ENCODE peak calls at places on chromosomes 16 and 17, in seven cellular contexts. One of them, this sample, is unnamed.
A peak's percentile ranks its signal among the peaks of the same experiment; 100 is the strongest.

GRCh38 chr16:8963010-8963824 is 489 bp downstream of the USP7 start:
- DNase-seq in type B pancreatic cell: no peak
- DNase-seq in GM13977: no peak
- DNase-seq in IMR-90: no peak
- DNase-seq in activated B cell treated with CpG ODN at 0.5 μM for 24 hours: no peak
- DNase-seq in thoracic aorta: no peak
- DNase-seq in cardiac fibroblast: no peak
- DNase-seq in this sample: no peak

GRCh38 chr16:27917953-27918352 is 145.6 kb downstream of the GSG1L start:
- DNase-seq in type B pancreatic cell: no peak
- DNase-seq in GM13977: no peak
- DNase-seq in IMR-90: no peak
- DNase-seq in activated B cell treated with CpG ODN at 0.5 μM for 24 hours: no peak
- DNase-seq in thoracic aorta: no peak
- DNase-seq in cardiac fibroblast: no peak
- DNase-seq in this sample: no peak

GRCh38 chr16:54363760-54364159 is 77.2 kb upstream of the IRX3 start:
- DNase-seq in type B pancreatic cell: no peak
- DNase-seq in GM13977: no peak
- DNase-seq in IMR-90: no peak
- DNase-seq in activated B cell treated with CpG ODN at 0.5 μM for 24 hours: no peak
- DNase-seq in thoracic aorta: no peak
- DNase-seq in cardiac fibroblast: no peak
- DNase-seq in this sample: no peak

GRCh38 chr17:65398036-65398787 is 163.2 kb downstream of the AXIN2 start:
- DNase-seq in type B pancreatic cell: no peak
- DNase-seq in GM13977: no peak
- DNase-seq in IMR-90: no peak
- DNase-seq in activated B cell treated with CpG ODN at 0.5 μM for 24 hours: no peak
- DNase-seq in thoracic aorta: no peak
- DNase-seq in cardiac fibroblast: no peak
- DNase-seq in this sample: no peak

GRCh38 chr17:51064061-51064735 is 56.5 kb downstream of the SPAG9 start:
- DNase-seq in type B pancreatic cell: no peak
- DNase-seq in GM13977: no peak
- DNase-seq in IMR-90: no peak
- DNase-seq in activated B cell treated with CpG ODN at 0.5 μM for 24 hours: no peak
- DNase-seq in thoracic aorta: no peak
- DNase-seq in cardiac fibroblast: no peak
- DNase-seq in this sample: no peak

GRCh38 chr16:83951544-83951943 is 1.5 kb upstream of the OSGIN1 start:
- DNase-seq in type B pancreatic cell: no peak
- DNase-seq in GM13977: no peak
- DNase-seq in IMR-90: no peak
- DNase-seq in activated B cell treated with CpG ODN at 0.5 μM for 24 hours: no peak
- DNase-seq in thoracic aorta: no peak
- DNase-seq in cardiac fibroblast: no peak
- DNase-seq in this sample: no peak

GRCh38 chr17:41593306-41594095 is 6.8 kb upstream of the KRT14 start:
- DNase-seq in type B pancreatic cell: no peak
- DNase-seq in GM13977: no peak
- DNase-seq in IMR-90: no peak
- DNase-seq in activated B cell treated with CpG ODN at 0.5 μM for 24 hours: no peak
- DNase-seq in thoracic aorta: no peak
- DNase-seq in cardiac fibroblast: no peak
- DNase-seq in this sample: no peak

GRCh38 chr17:63106050-63106449 is 140.0 kb downstream of the TANC2 start:
- DNase-seq in type B pancreatic cell: no peak
- DNase-seq in GM13977: no peak
- DNase-seq in IMR-90: no peak
- DNase-seq in activated B cell treated with CpG ODN at 0.5 μM for 24 hours: no peak
- DNase-seq in thoracic aorta: no peak
- DNase-seq in cardiac fibroblast: no peak
- DNase-seq in this sample: no peak

GRCh38 chr16:79883494-79883893 is 283.0 kb upstream of the MAF start:
- DNase-seq in type B pancreatic cell: no peak
- DNase-seq in GM13977: no peak
- DNase-seq in IMR-90: no peak
- DNase-seq in activated B cell treated with CpG ODN at 0.5 μM for 24 hours: no peak
- DNase-seq in thoracic aorta: no peak
- DNase-seq in cardiac fibroblast: no peak
- DNase-seq in this sample: no peak

GRCh38 chr17:42518046-42518754 is 17.8 kb upstream of the NAGLU start:
- DNase-seq in type B pancreatic cell: no peak
- DNase-seq in GM13977: no peak
- DNase-seq in IMR-90: peak; percentile 98
- DNase-seq in activated B cell treated with CpG ODN at 0.5 μM for 24 hours: no peak
- DNase-seq in thoracic aorta: peak; percentile 80
- DNase-seq in cardiac fibroblast: peak; percentile 98
- DNase-seq in this sample: peak; percentile 81

GRCh38 chr16:61665512-61665911 is 370.7 kb downstream of the CDH8 start:
- DNase-seq in type B pancreatic cell: no peak
- DNase-seq in GM13977: no peak
- DNase-seq in IMR-90: no peak
- DNase-seq in activated B cell treated with CpG ODN at 0.5 μM for 24 hours: no peak
- DNase-seq in thoracic aorta: no peak
- DNase-seq in cardiac fibroblast: no peak
- DNase-seq in this sample: no peak

GRCh38 chr16:87945351-87946042 is 5.7 kb upstream of the BANP start:
- DNase-seq in type B pancreatic cell: no peak
- DNase-seq in GM13977: no peak
- DNase-seq in IMR-90: peak; percentile 83
- DNase-seq in activated B cell treated with CpG ODN at 0.5 μM for 24 hours: peak; percentile 47
- DNase-seq in thoracic aorta: no peak
- DNase-seq in cardiac fibroblast: peak; percentile 77
- DNase-seq in this sample: peak; percentile 94

GRCh38 chr16:28886945-28887344 is 8.7 kb downstream of the ATP2A1 start:
- DNase-seq in type B pancreatic cell: no peak
- DNase-seq in GM13977: no peak
- DNase-seq in IMR-90: no peak
- DNase-seq in activated B cell treated with CpG ODN at 0.5 μM for 24 hours: no peak
- DNase-seq in thoracic aorta: no peak
- DNase-seq in cardiac fibroblast: no peak
- DNase-seq in this sample: no peak

GRCh38 chr17:65055708-65056638 is 567 bp downstream of the GNA13 start:
- DNase-seq in type B pancreatic cell: peak; percentile 69
- DNase-seq in GM13977: peak; percentile 49
- DNase-seq in IMR-90: peak; percentile 22
- DNase-seq in activated B cell treated with CpG ODN at 0.5 μM for 24 hours: peak; percentile 55
- DNase-seq in thoracic aorta: peak; percentile 25
- DNase-seq in cardiac fibroblast: no peak
- DNase-seq in this sample: peak; percentile 90

GRCh38 chr16:15610369-15610871 is 32.5 kb downstream of the MARF1 start:
- DNase-seq in type B pancreatic cell: no peak
- DNase-seq in GM13977: no peak
- DNase-seq in IMR-90: peak; percentile 37
- DNase-seq in activated B cell treated with CpG ODN at 0.5 μM for 24 hours: no peak
- DNase-seq in thoracic aorta: no peak
- DNase-seq in cardiac fibroblast: peak; percentile 12
- DNase-seq in this sample: no peak

GRCh38 chr16:89230210-89230609 is 12.7 kb downstream of the ZNF778 start:
- DNase-seq in type B pancreatic cell: no peak
- DNase-seq in GM13977: no peak
- DNase-seq in IMR-90: no peak
- DNase-seq in activated B cell treated with CpG ODN at 0.5 μM for 24 hours: no peak
- DNase-seq in thoracic aorta: no peak
- DNase-seq in cardiac fibroblast: no peak
- DNase-seq in this sample: no peak

GRCh38 chr16:66617728-66618127 is 13.2 kb downstream of the CMTM3 start:
- DNase-seq in type B pancreatic cell: no peak
- DNase-seq in GM13977: no peak
- DNase-seq in IMR-90: no peak
- DNase-seq in activated B cell treated with CpG ODN at 0.5 μM for 24 hours: no peak
- DNase-seq in thoracic aorta: no peak
- DNase-seq in cardiac fibroblast: no peak
- DNase-seq in this sample: no peak

GRCh38 chr16:29029168-29029994 is 44.5 kb downstream of the LAT start:
- DNase-seq in type B pancreatic cell: no peak
- DNase-seq in GM13977: peak; percentile 64
- DNase-seq in IMR-90: peak; percentile 98
- DNase-seq in activated B cell treated with CpG ODN at 0.5 μM for 24 hours: no peak
- DNase-seq in thoracic aorta: peak; percentile 9
- DNase-seq in cardiac fibroblast: peak; percentile 92
- DNase-seq in this sample: no peak

GRCh38 chr17:39461911-39462641 is 790 bp downstream of the CDK12 start:
- DNase-seq in type B pancreatic cell: no peak
- DNase-seq in GM13977: no peak
- DNase-seq in IMR-90: peak; percentile 58
- DNase-seq in activated B cell treated with CpG ODN at 0.5 μM for 24 hours: no peak
- DNase-seq in thoracic aorta: no peak
- DNase-seq in cardiac fibroblast: no peak
- DNase-seq in this sample: peak; percentile 43

GRCh38 chr17:67563692-67564228 is 154.0 kb upstream of the NOL11 start:
- DNase-seq in type B pancreatic cell: no peak
- DNase-seq in GM13977: no peak
- DNase-seq in IMR-90: no peak
- DNase-seq in activated B cell treated with CpG ODN at 0.5 μM for 24 hours: no peak
- DNase-seq in thoracic aorta: no peak
- DNase-seq in cardiac fibroblast: no peak
- DNase-seq in this sample: no peak

GRCh38 chr16:3283525-3284447 is 495 bp downstream of the ZNF263 start:
- DNase-seq in type B pancreatic cell: no peak
- DNase-seq in GM13977: no peak
- DNase-seq in IMR-90: no peak
- DNase-seq in activated B cell treated with CpG ODN at 0.5 μM for 24 hours: no peak
- DNase-seq in thoracic aorta: no peak
- DNase-seq in cardiac fibroblast: no peak
- DNase-seq in this sample: no peak

GRCh38 chr17:29133146-29133713 is 47.0 kb downstream of the MYO18A start:
- DNase-seq in type B pancreatic cell: no peak
- DNase-seq in GM13977: no peak
- DNase-seq in IMR-90: peak; percentile 89
- DNase-seq in activated B cell treated with CpG ODN at 0.5 μM for 24 hours: no peak
- DNase-seq in thoracic aorta: peak; percentile 64
- DNase-seq in cardiac fibroblast: peak; percentile 67
- DNase-seq in this sample: peak; percentile 39

DNA sequence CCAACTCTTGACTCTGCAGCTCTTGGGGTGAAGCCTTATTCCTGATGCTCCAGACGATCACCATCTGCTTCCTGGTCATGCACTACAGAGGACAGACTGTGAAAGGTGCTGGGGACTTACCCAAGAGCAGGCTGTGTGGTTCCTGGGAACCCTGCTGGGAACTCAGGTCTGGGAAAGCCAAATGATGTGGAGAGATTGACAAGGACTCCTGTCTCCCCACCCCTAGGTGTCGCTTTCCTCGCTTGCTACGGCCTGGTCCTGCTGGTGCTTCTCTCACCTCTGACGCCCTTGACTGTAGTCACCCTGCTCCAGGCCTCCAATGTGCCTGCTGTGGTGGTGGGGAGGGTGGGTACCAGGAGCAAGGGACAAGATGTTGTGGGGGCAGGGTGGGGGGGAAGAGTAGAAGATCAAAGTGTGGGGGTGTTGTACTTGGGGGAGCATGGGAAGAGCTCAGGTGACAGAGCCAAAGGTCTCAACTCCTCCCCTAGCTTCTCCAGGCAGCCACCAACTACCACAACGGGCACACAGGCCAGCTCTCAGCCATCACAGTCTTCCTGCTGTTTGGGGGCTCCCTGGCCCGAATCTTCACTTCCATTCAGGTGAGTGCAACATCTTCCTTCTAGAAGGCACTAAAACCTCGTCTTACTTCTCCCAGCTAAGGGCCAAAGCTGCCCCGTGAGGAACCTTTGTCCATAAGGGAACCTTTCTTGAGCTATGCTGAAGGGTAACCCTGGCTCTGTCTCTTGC is 3.0 kb downstream of the SOX15 start:
- DNase-seq in type B pancreatic cell: no peak
- DNase-seq in GM13977: no peak
- DNase-seq in IMR-90: no peak
- DNase-seq in activated B cell treated with CpG ODN at 0.5 μM for 24 hours: no peak
- DNase-seq in thoracic aorta: no peak
- DNase-seq in cardiac fibroblast: no peak
- DNase-seq in this sample: no peak
- TF ChIP-seq CTCF in type B pancreatic cell: no peak
- TF ChIP-seq CTCF in GM13977: peak; percentile 7
- TF ChIP-seq CTCF in IMR-90: no peak
- TF ChIP-seq CTCF in activated B cell treated with CpG ODN at 0.5 μM for 24 hours: no peak
- TF ChIP-seq CTCF in thoracic aorta: no peak
- TF ChIP-seq CTCF in cardiac fibroblast: peak; percentile 6
- TF ChIP-seq CTCF in this sample: no peak

DNA sequence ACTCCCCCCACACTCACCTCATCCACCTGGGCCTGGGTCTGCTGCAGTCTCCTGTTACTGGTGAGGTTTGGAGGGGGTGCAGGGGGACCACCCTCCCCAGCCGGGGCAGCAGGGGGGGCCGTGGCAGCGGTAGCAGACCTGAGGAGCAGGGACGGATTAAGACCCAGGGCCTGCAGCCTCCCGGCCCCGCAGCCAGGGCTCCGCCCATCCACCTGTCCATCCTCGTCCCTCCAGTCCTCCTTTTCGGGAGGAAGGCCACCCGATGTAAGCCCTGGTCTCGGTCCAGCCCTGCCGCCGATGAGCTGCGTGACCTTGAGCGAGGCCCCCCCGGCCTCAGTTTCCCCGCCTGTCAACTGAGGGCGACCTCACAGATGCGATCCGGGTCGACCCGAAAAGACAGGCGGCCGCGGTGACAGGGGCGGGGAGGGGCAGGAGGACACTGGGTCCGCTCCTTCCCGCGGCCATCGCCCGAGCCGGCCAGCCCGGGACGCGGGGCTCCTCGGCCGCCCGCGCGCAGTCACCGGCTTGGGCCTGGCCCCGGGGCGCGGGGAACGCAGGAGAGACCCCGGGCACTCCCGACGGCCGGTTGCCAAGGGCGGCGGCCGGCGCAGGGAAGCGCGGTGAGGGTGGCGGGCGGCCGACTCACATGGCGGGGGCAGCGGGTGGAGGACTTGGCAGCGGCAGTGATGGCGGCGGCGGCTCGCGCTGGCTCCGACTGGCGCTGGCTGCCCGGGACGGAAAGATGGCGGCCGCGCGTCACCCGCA is at the start of gene VAMP2:
- DNase-seq in type B pancreatic cell: peak; percentile 89
- DNase-seq in GM13977: peak; percentile 90
- DNase-seq in IMR-90: peak; percentile 50
- DNase-seq in activated B cell treated with CpG ODN at 0.5 μM for 24 hours: peak; percentile 91
- DNase-seq in thoracic aorta: no peak
- DNase-seq in cardiac fibroblast: peak; percentile 79
- DNase-seq in this sample: peak; percentile 81
- TF ChIP-seq CTCF in type B pancreatic cell: peak; percentile 31
- TF ChIP-seq CTCF in GM13977: no peak
- TF ChIP-seq CTCF in IMR-90: no peak
- TF ChIP-seq CTCF in activated B cell treated with CpG ODN at 0.5 μM for 24 hours: no peak
- TF ChIP-seq CTCF in thoracic aorta: no peak
- TF ChIP-seq CTCF in cardiac fibroblast: no peak
- TF ChIP-seq CTCF in this sample: no peak

GRCh38 chr17:72590382-72590781 is 469.6 kb downstream of the SOX9 start:
- DNase-seq in type B pancreatic cell: no peak
- DNase-seq in GM13977: no peak
- DNase-seq in IMR-90: peak; percentile 90
- DNase-seq in activated B cell treated with CpG ODN at 0.5 μM for 24 hours: no peak
- DNase-seq in thoracic aorta: no peak
- DNase-seq in cardiac fibroblast: peak; percentile 71
- DNase-seq in this sample: no peak
- TF ChIP-seq CTCF in type B pancreatic cell: no peak
- TF ChIP-seq CTCF in GM13977: no peak
- TF ChIP-seq CTCF in IMR-90: no peak
- TF ChIP-seq CTCF in activated B cell treated with CpG ODN at 0.5 μM for 24 hours: no peak
- TF ChIP-seq CTCF in thoracic aorta: no peak
- TF ChIP-seq CTCF in cardiac fibroblast: no peak
- TF ChIP-seq CTCF in this sample: no peak

DNA sequence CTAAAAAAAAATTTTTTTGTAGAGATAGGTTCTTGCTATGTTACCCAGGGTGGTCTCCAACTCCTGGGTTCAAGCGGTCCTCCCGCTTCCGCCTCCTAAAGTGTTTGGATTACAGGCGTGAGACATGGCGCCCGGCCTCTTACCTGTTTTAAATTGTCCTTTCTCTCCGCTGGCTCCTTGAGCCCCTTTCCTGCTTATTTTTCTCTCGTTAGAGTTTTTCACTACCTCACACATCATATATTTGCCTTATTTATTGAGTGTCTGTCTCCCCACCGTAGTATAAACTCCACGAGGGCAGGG is 760 bp upstream of the SEC14L5 start:
- DNase-seq in type B pancreatic cell: no peak
- DNase-seq in GM13977: no peak
- DNase-seq in IMR-90: no peak
- DNase-seq in activated B cell treated with CpG ODN at 0.5 μM for 24 hours: no peak
- DNase-seq in thoracic aorta: no peak
- DNase-seq in cardiac fibroblast: no peak
- DNase-seq in this sample: no peak
- TF ChIP-seq CTCF in type B pancreatic cell: no peak
- TF ChIP-seq CTCF in GM13977: no peak
- TF ChIP-seq CTCF in IMR-90: no peak
- TF ChIP-seq CTCF in activated B cell treated with CpG ODN at 0.5 μM for 24 hours: no peak
- TF ChIP-seq CTCF in thoracic aorta: no peak
- TF ChIP-seq CTCF in cardiac fibroblast: no peak
- TF ChIP-seq CTCF in this sample: no peak